ENCODE peak calls at places on chromosome 17, in seven cellular contexts. P, G, U, C, W, J and R are unnamed samples.

GRCh38 chr17:9306086-9306485 is 269.5 kb downstream of the STX8 start:
- DNase-seq in P (no peak), G (no peak), U (no peak), C (no peak), W (no peak), J (no peak), R (no peak)

GRCh38 chr17:48121921-48122650 is 14.5 kb downstream of the SNX11 start:
- DNase-seq in P (no peak), G (no peak), U (no peak), C (no peak), W (no peak), J (no peak), R (no peak)

GRCh38 chr17:78674595-78675315 is 97.6 kb upstream of the DNAH17 start:
- DNase-seq in P (no peak), G (no peak), U (no peak), C (no peak), W (no peak), J (peak), R (no peak)

GRCh38 chr17:7632492-7632894 is 2.6 kb downstream of the SHBG start:
- DNase-seq in P (no peak), G (peak), U (peak), C (peak), W (no peak), J (no peak), R (peak)

GRCh38 chr17:55609737-55610201 is 98.5 kb upstream of the SMIM36 start:
- DNase-seq in P (no peak), G (no peak), U (no peak), C (no peak), W (no peak), J (no peak), R (no peak)

GRCh38 chr17:39949028-39949427 is 13.8 kb upstream of the GSDMA start:
- DNase-seq in P (no peak), G (no peak), U (no peak), C (no peak), W (no peak), J (no peak), R (peak)

GRCh38 chr17:14321980-14322776 is 21.3 kb downstream of the HS3ST3B1 start:
- DNase-seq in P (no peak), G (no peak), U (no peak), C (no peak), W (no peak), J (no peak), R (no peak)

GRCh38 chr17:40015998-40016691 is 905 bp downstream of the CSF3 start:
- DNase-seq in P (no peak), G (no peak), U (no peak), C (no peak), W (no peak), J (no peak), R (no peak)

GRCh38 chr17:7885357-7886226 is 3.0 kb upstream of the CHD3 start:
- DNase-seq in P (no peak), G (peak), U (no peak), C (no peak), W (no peak), J (peak), R (peak)

GRCh38 chr17:28898261-28898955 is 875 bp upstream of the FLOT2 start:
- DNase-seq in P (no peak), G (no peak), U (no peak), C (no peak), W (no peak), J (no peak), R (no peak)

GRCh38 chr17:36936455-36936934 is 780 bp upstream of the LHX1 start:
- DNase-seq in P (no peak), G (peak), U (no peak), C (no peak), W (no peak), J (peak), R (no peak)

GRCh38 chr17:13503526-13503925 is 98.2 kb downstream of the HS3ST3A1 start:
- DNase-seq in P (no peak), G (no peak), U (no peak), C (no peak), W (no peak), J (no peak), R (no peak)

GRCh38 chr17:45018514-45019176 is 32.8 kb downstream of the DCAKD start:
- DNase-seq in P (no peak), G (peak), U (no peak), C (no peak), W (no peak), J (peak), R (no peak)

GRCh38 chr17:39365252-39365651 is 36.2 kb downstream of the FBXL20 start:
- DNase-seq in P (no peak), G (no peak), U (no peak), C (no peak), W (no peak), J (no peak), R (no peak)

GRCh38 chr17:17514993-17515920 is 19.1 kb upstream of the RASD1 start:
- DNase-seq in P (no peak), G (no peak), U (no peak), C (peak), W (no peak), J (peak), R (no peak)

GRCh38 chr17:80760501-80760900 is 215.9 kb downstream of the RPTOR start:
- DNase-seq in P (peak), G (no peak), U (no peak), C (no peak), W (no peak), J (no peak), R (peak)

GRCh38 chr17:29016635-29017034 is 10.8 kb upstream of the SEZ6 start:
- DNase-seq in P (no peak), G (no peak), U (no peak), C (no peak), W (no peak), J (no peak), R (no peak)

GRCh38 chr17:68437979-68438877 is 19.1 kb downstream of the WIPI1 start:
- DNase-seq in P (no peak), G (peak), U (no peak), C (no peak), W (peak), J (no peak), R (no peak)

GRCh38 chr17:61732169-61732568 is 131.2 kb downstream of the BRIP1 start:
- DNase-seq in P (no peak), G (no peak), U (no peak), C (no peak), W (no peak), J (no peak), R (no peak)

DNA sequence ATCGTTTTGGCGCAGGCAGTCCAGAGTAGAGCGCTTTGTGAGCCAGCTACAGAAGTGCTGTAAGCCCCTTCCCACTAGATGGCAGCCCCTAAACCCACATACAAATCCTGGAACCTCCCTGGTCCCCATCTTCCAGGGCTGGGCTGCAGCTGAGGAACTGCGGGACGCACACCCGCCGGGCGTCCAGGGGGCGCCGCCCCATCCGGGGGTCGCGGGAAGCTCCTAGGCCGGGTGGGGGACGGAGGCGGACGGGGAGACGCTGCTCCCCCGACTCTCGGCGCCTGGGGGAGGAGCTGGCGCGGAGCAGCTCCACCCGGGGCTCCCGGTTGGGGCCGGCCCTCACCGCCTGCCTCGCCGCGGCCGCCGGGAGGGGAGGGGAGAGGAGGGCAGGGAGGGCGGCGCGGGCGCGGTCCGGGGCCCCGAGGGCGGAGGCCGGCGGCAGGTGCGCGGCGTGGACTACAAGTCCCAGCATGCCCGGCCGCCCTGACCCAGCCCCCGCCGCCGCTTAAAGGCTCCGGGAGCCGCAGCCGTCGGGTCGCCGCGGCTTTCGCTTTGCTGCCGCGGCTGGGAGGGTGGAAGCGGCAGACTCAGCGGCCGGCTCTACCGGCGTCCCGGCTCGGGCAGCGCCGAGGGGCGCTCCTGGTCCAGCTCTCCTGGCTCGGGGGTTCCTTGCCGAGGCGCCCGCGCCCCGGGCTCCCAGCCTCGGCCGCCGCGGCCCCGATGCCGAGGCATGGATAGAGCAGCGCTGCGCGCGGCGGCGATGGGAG is at the start of gene KSR1:
- DNase-seq in P (no peak), G (peak), U (peak), C (peak), W (peak), J (peak), R (peak)
- TF ChIP-seq JUND in P (no peak), G (no peak), U (no peak), C (no peak), W (no peak), J (no peak), R (no peak)

GRCh38 chr17:50134206-50135110 is 4.5 kb upstream of the SAMD14 start:
- DNase-seq in P (no peak), G (no peak), U (no peak), C (no peak), W (no peak), J (no peak), R (no peak)
- TF ChIP-seq JUND in P (no peak), G (no peak), U (no peak), C (no peak), W (no peak), J (no peak), R (no peak)

GRCh38 chr17:66429680-66430079 is 127.3 kb downstream of the PRKCA start:
- DNase-seq in P (no peak), G (no peak), U (no peak), C (no peak), W (no peak), J (no peak), R (no peak)

GRCh38 chr17:66432558-66432957 is 130.1 kb downstream of the PRKCA start:
- DNase-seq in P (no peak), G (no peak), U (no peak), C (no peak), W (no peak), J (no peak), R (no peak)

GRCh38 chr17:66432996-66433556 is 130.7 kb downstream of the PRKCA start:
- DNase-seq in P (no peak), G (no peak), U (no peak), C (no peak), W (no peak), J (peak), R (no peak)

GRCh38 chr17:66431910-66432309 is 129.5 kb downstream of the PRKCA start:
- DNase-seq in P (no peak), G (no peak), U (no peak), C (no peak), W (no peak), J (no peak), R (no peak)

GRCh38 chr17:66431080-66431795 is 128.8 kb downstream of the PRKCA start:
- DNase-seq in P (no peak), G (no peak), U (no peak), C (no peak), W (no peak), J (no peak), R (no peak)
- TF ChIP-seq JUND in P (no peak), G (no peak), U (no peak), C (no peak), W (no peak), J (no peak), R (no peak)

GRCh38 chr17:74115586-74115985 is 87.9 kb upstream of the RPL38 start:
- DNase-seq in P (no peak), G (no peak), U (no peak), C (no peak), W (no peak), J (no peak), R (no peak)

GRCh38 chr17:74117999-74118421 is 85.5 kb upstream of the RPL38 start:
- DNase-seq in P (no peak), G (no peak), U (no peak), C (no peak), W (no peak), J (peak), R (peak)

GRCh38 chr17:74114881-74115470 is 88.5 kb upstream of the RPL38 start:
- DNase-seq in P (no peak), G (no peak), U (no peak), C (no peak), W (no peak), J (no peak), R (no peak)

GRCh38 chr17:74117087-74117486 is 86.4 kb upstream of the RPL38 start:
- DNase-seq in P (no peak), G (no peak), U (no peak), C (no peak), W (no peak), J (peak), R (no peak)

GRCh38 chr17:74116087-74116717 is 87.3 kb upstream of the RPL38 start:
- DNase-seq in P (no peak), G (no peak), U (no peak), C (no peak), W (no peak), J (no peak), R (no peak)
- TF ChIP-seq JUND in P (no peak), G (no peak), U (no peak), C (no peak), W (no peak), J (no peak), R (no peak)

GRCh38 chr17:22703204-22703603 is 1010.9 kb downstream of the KCNJ18 start:
- DNase-seq in P (no peak), G (peak), U (no peak), C (no peak), W (no peak), J (peak), R (peak)
- TF ChIP-seq JUND in P (no peak), G (no peak), U (no peak), C (no peak), W (no peak), J (no peak), R (no peak)

GRCh38 chr17:82232322-82232785 is 3.5 kb downstream of the SLC16A3 start:
- DNase-seq in P (no peak), G (no peak), U (no peak), C (no peak), W (no peak), J (no peak), R (no peak)

GRCh38 chr17:82231312-82231561 is 2.4 kb downstream of the SLC16A3 start:
- DNase-seq in P (no peak), G (no peak), U (no peak), C (no peak), W (no peak), J (no peak), R (no peak)

GRCh38 chr17:82229686-82230626 is 1.1 kb downstream of the SLC16A3 start:
- DNase-seq in P (no peak), G (no peak), U (no peak), C (no peak), W (peak), J (no peak), R (no peak)

GRCh38 chr17:82231562-82232321 is 2.9 kb downstream of the SLC16A3 start:
- DNase-seq in P (no peak), G (peak), U (no peak), C (no peak), W (peak), J (no peak), R (peak)

GRCh38 chr17:82230627-82231311 is 1.9 kb downstream of the SLC16A3 start:
- DNase-seq in P (no peak), G (peak), U (no peak), C (no peak), W (peak), J (peak), R (peak)
- TF ChIP-seq JUND in P (no peak), G (no peak), U (no peak), C (no peak), W (peak), J (no peak), R (no peak)

GRCh38 chr17:74677558-74678466 is 34.9 kb downstream of the CD300LF start:
- DNase-seq in P (no peak), G (no peak), U (no peak), C (no peak), W (no peak), J (peak), R (no peak)
- TF ChIP-seq JUND in P (no peak), G (no peak), U (no peak), C (no peak), W (no peak), J (no peak), R (no peak)

DNA sequence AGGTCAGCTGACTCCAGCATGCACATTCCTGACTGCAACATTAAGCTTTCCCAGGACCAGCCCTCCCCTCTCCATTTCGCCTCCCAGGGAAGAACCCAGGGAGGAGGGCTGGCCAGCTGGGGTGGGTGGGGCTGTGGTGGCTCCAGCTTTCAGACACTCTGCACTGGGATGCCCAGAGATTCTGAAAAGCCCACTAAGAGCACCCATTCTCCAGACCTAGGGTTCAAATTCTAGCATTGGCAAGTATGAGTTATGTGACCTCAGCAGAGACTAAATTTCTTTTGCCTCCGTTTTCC is 7.8 kb downstream of the DLX3 start:
- DNase-seq in P (no peak), G (no peak), U (no peak), C (no peak), W (no peak), J (peak), R (no peak)
- TF ChIP-seq JUND in P (no peak), G (no peak), U (no peak), C (no peak), W (no peak), J (no peak), R (no peak)

DNA sequence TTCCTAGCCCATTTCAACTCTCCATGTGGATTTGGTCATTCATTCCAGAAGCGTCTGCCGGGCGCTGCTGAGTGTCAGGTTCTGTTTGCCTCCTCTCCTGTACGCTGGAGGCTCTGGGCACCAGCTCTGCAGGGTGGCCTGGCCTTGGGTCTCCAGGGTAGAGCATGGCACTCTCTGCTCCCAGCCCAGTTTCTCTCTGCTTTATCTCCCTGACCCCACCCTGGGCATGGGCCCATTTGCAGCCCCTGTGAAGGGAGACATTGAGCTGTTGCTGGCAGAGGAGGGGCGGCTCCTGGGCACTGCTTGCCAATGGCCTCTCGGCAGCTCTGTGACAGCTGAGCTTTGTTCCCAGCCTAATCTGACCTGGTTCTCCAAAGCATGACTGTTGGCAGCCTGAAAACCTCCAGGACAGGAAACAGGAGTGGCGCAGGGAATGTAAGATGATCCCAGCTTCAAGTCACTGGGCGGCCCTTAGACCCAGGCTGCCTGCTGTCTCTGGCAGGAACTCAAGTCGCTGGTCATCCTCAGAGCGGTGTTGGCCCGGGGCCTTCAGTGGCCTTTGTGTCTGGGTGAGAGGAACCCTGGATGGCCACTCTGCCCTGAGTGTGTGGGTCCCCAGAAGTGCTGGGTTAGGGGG is 146.8 kb downstream of the SEC14L1 start:
- DNase-seq in P (no peak), G (no peak), U (peak), C (no peak), W (peak), J (peak), R (peak)
- TF ChIP-seq JUND in P (no peak), G (no peak), U (no peak), C (no peak), W (no peak), J (peak), R (no peak)